ENCODE peak calls at places on chromosomes 3 and 15, in six cellular contexts. F, J, P, W, S and O are unnamed samples.

GRCh38 chr15:29003446-29004233 is 117.9 kb downstream of the APBA2 start:
- DNase-seq in J (no peak), P (no peak), S (no peak), W (no peak), F (no peak), O (no peak)

GRCh38 chr3:8386221-8386620 is 115.4 kb upstream of the LMCD1 start:
- DNase-seq in J (no peak), P (no peak), W (no peak), F (peak), S (no peak), O (no peak)

GRCh38 chr3:86785381-86785780 is 205.6 kb downstream of the VGLL3 start:
- DNase-seq in F (no peak), J (no peak), P (no peak), S (no peak), W (no peak), O (no peak)

GRCh38 chr3:51024765-51025681 is 350.3 kb downstream of the DOCK3 start:
- DNase-seq in F (no peak), W (no peak), P (no peak), S (no peak), J (no peak), O (no peak)

GRCh38 chr3:195247086-195247862 is 23.7 kb downstream of the XXYLT1 start:
- DNase-seq in J (no peak), S (no peak), W (peak), F (no peak), P (no peak), O (no peak)

GRCh38 chr3:23333633-23334032 is 130.5 kb downstream of the UBE2E2 start:
- DNase-seq in P (no peak), S (no peak), J (no peak), F (no peak), W (no peak), O (no peak)

GRCh38 chr15:94576889-94577533 is 345.6 kb downstream of the MCTP2 start:
- DNase-seq in F (no peak), J (peak), P (no peak), S (peak), W (no peak), O (no peak)

GRCh38 chr15:41772720-41773331 is 1.5 kb upstream of the MAPKBP1 start:
- DNase-seq in S (peak), J (no peak), W (peak), P (no peak), F (peak), O (peak)

GRCh38 chr3:151460774-151461450 is at the start of gene IGSF10:
- DNase-seq in W (no peak), J (peak), F (no peak), S (no peak), P (peak), O (peak)

GRCh38 chr3:10008588-10009344 is 17.5 kb upstream of the FANCD2 start:
- DNase-seq in F (no peak), S (peak), P (peak), J (peak), W (peak), O (peak)

GRCh38 chr15:66580643-66581042 is 14.8 kb upstream of the LCTL start:
- DNase-seq in P (no peak), S (no peak), F (no peak), J (no peak), W (no peak), O (no peak)

GRCh38 chr3:32176989-32177701 is 61.3 kb upstream of the CMTM8 start:
- DNase-seq in F (no peak), W (no peak), P (no peak), S (peak), J (peak), O (peak)

GRCh38 chr3:9402410-9403228 is 5.2 kb downstream of the SETD5 start:
- DNase-seq in S (no peak), J (peak), F (no peak), P (peak), W (no peak), O (peak)

GRCh38 chr15:74958320-74958907 is 1.8 kb upstream of the RPP25 start:
- DNase-seq in W (no peak), S (no peak), J (peak), P (peak), F (no peak), O (peak)

GRCh38 chr3:9146367-9147071 is 102.9 kb downstream of the SRGAP3 start:
- DNase-seq in J (no peak), W (no peak), F (no peak), S (no peak), P (no peak), O (no peak)

GRCh38 chr3:150252462-150252861 is 155.6 kb upstream of the TSC22D2 start:
- DNase-seq in J (no peak), S (no peak), F (no peak), P (no peak), W (no peak), O (no peak)

GRCh38 chr15:29563112-29563511 is 259.2 kb downstream of the TJP1 start:
- DNase-seq in J (no peak), F (no peak), W (no peak), P (no peak), S (no peak), O (no peak)

GRCh38 chr3:49683162-49683561 is 6.1 kb downstream of the MST1 start:
- DNase-seq in W (no peak), J (no peak), P (no peak), F (no peak), S (no peak), O (no peak)

GRCh38 chr3:21715662-21716061 is 35.3 kb downstream of the ZNF385D start:
- DNase-seq in S (no peak), W (no peak), J (no peak), F (no peak), P (no peak), O (no peak)

GRCh38 chr3:183038764-183039163 is 58.4 kb upstream of the DCUN1D1 start:
- DNase-seq in F (no peak), P (no peak), S (no peak), W (no peak), J (no peak), O (no peak)

GRCh38 chr3:31421280-31422048 is 111.3 kb upstream of the STT3B start:
- DNase-seq in J (no peak), W (no peak), S (no peak), P (no peak), F (no peak), O (no peak)

GRCh38 chr15:80891006-80891405 is 98.6 kb downstream of the MESD start:
- DNase-seq in F (no peak), P (no peak), S (no peak), J (no peak), W (no peak), O (no peak)

DNA sequence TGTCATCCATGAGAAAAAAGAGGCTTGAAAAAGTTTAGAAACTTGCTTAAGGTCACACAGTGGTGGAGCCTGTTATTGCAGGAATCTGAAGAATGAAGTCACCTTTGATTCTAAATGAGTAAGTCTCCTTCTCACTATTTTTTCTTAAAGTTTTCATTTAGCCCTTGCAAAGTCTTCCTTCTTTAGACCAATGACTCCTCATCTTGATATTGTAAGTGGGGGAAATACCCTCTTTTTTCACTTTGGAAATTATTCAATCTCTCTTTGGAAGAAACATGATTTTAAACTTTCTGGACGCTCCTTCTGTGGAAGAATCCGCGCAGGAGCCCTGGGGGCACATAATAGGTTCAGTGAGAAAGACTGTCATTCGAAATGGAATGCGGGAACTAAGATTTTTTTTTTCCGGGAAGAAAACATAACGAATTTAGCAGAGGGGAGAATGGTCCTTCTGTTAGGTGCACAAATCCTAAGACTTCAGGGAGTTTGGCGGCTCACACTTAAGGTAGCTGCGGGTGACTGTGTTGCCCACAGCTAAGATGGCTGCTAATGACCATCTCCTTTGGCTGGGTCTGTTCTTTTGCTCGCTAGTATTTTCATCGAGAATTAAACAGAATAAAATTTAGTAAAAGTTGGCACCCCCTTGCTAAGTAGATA is 614 bp upstream of the SLMAP start:
- DNase-seq in W (peak), J (peak), P (peak), S (peak), F (no peak), O (peak)
- TF ChIP-seq CTCF in W (no peak), J (peak), P (no peak), S (no peak), F (peak), O (peak)

DNA sequence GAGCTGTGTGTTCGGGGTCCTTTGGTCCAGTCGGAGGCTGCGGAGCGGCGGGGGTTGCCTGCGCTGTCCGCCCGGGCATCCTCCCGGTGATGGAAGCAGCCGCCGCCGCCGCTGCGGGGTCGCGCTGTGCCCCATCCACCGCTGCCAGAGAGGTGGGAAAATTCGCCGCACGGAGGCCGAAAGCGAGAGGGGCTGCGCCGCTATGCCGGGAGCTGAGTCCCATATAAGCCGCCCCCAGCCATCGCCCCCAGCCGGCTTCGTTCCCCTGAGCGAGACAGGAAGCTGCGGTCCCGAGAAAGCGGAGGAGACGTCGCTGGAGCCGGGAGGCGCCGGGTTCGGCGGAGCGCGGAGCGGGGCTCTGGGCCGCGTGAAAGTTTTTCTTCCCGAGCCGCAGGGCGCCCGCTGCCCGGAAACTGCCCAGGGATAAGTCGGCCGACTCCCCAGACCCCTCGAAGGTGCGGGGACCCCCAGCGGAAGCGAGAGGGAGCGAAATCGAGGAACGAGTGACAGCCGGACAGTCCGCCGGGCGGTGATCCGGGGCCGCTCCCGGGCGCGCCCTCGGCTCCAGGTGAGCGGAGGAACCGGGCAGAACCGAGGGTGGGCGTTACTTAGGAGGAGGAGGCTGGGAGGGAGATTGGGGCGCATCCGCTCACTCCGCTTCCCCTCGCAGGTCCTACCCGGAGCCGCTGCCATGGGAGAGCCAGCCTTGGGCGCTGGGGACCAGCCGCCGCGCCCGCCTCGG is 574 bp downstream of the CHST2 start:
- DNase-seq in J (peak), S (peak), W (no peak), F (no peak), P (peak), O (peak)
- TF ChIP-seq CTCF in J (no peak), S (peak), W (no peak), F (no peak), P (no peak), O (no peak)

GRCh38 chr3:57179580-57180410 is 14.6 kb upstream of the IL17RD start:
- DNase-seq in F (peak), W (no peak), P (no peak), J (no peak), S (no peak), O (no peak)
- TF ChIP-seq CTCF in F (peak), W (peak), P (no peak), J (no peak), S (peak), O (no peak)

GRCh38 chr3:184543256-184543655 is 18.3 kb upstream of the EPHB3 start:
- DNase-seq in P (no peak), W (no peak), F (no peak), J (no peak), S (no peak), O (no peak)
- TF ChIP-seq CTCF in P (no peak), W (no peak), F (no peak), J (no peak), S (no peak), O (no peak)

GRCh38 chr3:119035014-119035346 is 334 bp upstream of the IGSF11 start:
- DNase-seq in P (no peak), F (no peak), S (no peak), W (no peak), J (no peak), O (no peak)
- TF ChIP-seq CTCF in P (no peak), F (no peak), S (no peak), W (no peak), J (no peak), O (no peak)

GRCh38 chr3:17213102-17213501 is 328.3 kb downstream of the PLCL2 start:
- DNase-seq in F (no peak), W (no peak), J (no peak), P (no peak), S (no peak), O (no peak)

GRCh38 chr3:17204049-17204650 is 319.4 kb downstream of the PLCL2 start:
- DNase-seq in W (no peak), F (no peak), J (no peak), P (no peak), S (no peak), O (no peak)

GRCh38 chr3:17207019-17207418 is 322.3 kb downstream of the PLCL2 start:
- DNase-seq in S (no peak), P (no peak), J (no peak), F (no peak), W (no peak), O (no peak)

DNA sequence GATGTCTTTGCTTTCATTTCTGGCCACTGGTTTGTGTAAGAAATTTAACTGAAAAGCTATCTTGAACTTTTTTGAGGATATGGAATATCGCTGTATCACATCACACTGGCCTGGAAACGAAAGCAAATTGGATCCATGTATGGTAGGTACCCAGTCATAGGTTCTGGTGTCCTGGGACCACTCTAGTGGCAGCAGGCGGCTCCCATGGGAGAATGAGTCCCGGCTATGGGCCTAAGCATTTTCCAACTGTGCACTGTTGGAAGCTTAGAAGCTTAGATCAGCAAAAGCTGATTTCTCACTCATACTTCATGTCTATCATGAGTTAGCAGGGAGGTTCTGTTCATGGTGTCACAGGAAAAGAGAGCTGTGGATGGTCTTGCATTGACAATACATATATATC is 323.2 kb downstream of the PLCL2 start:
- DNase-seq in P (no peak), J (no peak), F (no peak), S (no peak), W (no peak), O (no peak)
- TF ChIP-seq CTCF in P (no peak), J (no peak), F (no peak), S (no peak), W (no peak), O (no peak)